ENCODE peak calls at places on chromosomes 12 and 14, in five cellular contexts. K, Q, Y, B and L are unnamed samples.

GRCh38 chr14:104774453-104775072 is 21.0 kb downstream of the AKT1 start:
- DNase-seq in K (no peak), Q (no peak), Y (no peak), B (no peak), L (no peak)

GRCh38 chr14:105209091-105209490 is 28.0 kb upstream of the NUDT14 start:
- DNase-seq in K (no peak), Q (no peak), Y (no peak), B (no peak), L (no peak)

GRCh38 chr12:25962932-25963525 is 4.5 kb downstream of the RASSF8 start:
- DNase-seq in K (no peak), Q (no peak), Y (no peak), B (no peak), L (no peak)

GRCh38 chr14:54815016-54815415 is 87.6 kb downstream of the GCH1 start:
- DNase-seq in K (no peak), Q (no peak), Y (no peak), B (peak; percentile 67), L (no peak)

GRCh38 chr12:4899361-4899760 is 10.3 kb upstream of the KCNA1 start:
- DNase-seq in K (no peak), Q (no peak), Y (no peak), B (no peak), L (no peak)

GRCh38 chr14:106802413-106803364 is 1276.3 kb downstream of the TMEM121 start:
- DNase-seq in K (no peak), Q (peak; percentile 19), Y (peak; percentile 27), B (no peak), L (no peak)

GRCh38 chr14:94079891-94080605 is 954 bp downstream of the DDX24 start:
- DNase-seq in K (no peak), Q (no peak), Y (peak; percentile 36), B (peak; percentile 53), L (no peak)

GRCh38 chr14:96252323-96253052 is 3.5 kb upstream of the BDKRB1 start:
- DNase-seq in K (peak; percentile 72), Q (no peak), Y (no peak), B (no peak), L (no peak)

GRCh38 chr14:64704743-64705405 is 650 bp downstream of the PLEKHG3 start:
- DNase-seq in K (no peak), Q (no peak), Y (no peak), B (peak; percentile 31), L (no peak)

GRCh38 chr14:54901380-54902142 is 1.1 kb downstream of the GCH1 start:
- DNase-seq in K (no peak), Q (no peak), Y (no peak), B (no peak), L (no peak)

GRCh38 chr14:76320486-76320885 is 55.5 kb upstream of the ESRRB start:
- DNase-seq in K (no peak), Q (no peak), Y (no peak), B (no peak), L (no peak)

GRCh38 chr12:12561305-12562015 is 1.2 kb downstream of the DUSP16 start:
- DNase-seq in K (no peak), Q (no peak), Y (peak; percentile 26), B (peak; percentile 56), L (no peak)

GRCh38 chr14:106657460-106657859 is 1131.1 kb downstream of the TMEM121 start:
- DNase-seq in K (no peak), Q (no peak), Y (peak; percentile 34), B (no peak), L (no peak)

GRCh38 chr12:120962487-120963054 is 15.8 kb upstream of the HNF1A start:
- DNase-seq in K (no peak), Q (no peak), Y (no peak), B (no peak), L (no peak)

GRCh38 chr14:39232554-39233415 is 930 bp upstream of the MIA2 start:
- DNase-seq in K (no peak), Q (no peak), Y (no peak), B (peak; percentile 69), L (no peak)

GRCh38 chr12:65536876-65537661 is 258.6 kb downstream of the MSRB3 start:
- DNase-seq in K (no peak), Q (peak; percentile 71), Y (no peak), B (peak; percentile 100), L (peak; percentile 92)

GRCh38 chr14:101501858-101502615 is 59.3 kb upstream of the DIO3 start:
- DNase-seq in K (no peak), Q (no peak), Y (no peak), B (no peak), L (no peak)

GRCh38 chr14:99809376-99809775 is 16.2 kb downstream of the EML1 start:
- DNase-seq in K (no peak), Q (no peak), Y (no peak), B (peak; percentile 25), L (no peak)

GRCh38 chr12:105400227-105400626 is 69.7 kb downstream of the C12orf75 start:
- DNase-seq in K (no peak), Q (no peak), Y (no peak), B (no peak), L (no peak)

GRCh38 chr12:53530920-53531319 is 23.6 kb upstream of the NPFF start:
- DNase-seq in K (no peak), Q (no peak), Y (no peak), B (peak; percentile 54), L (no peak)

GRCh38 chr12:98970950-98971349 is 325.9 kb downstream of the APAF1 start:
- DNase-seq in K (no peak), Q (no peak), Y (no peak), B (no peak), L (no peak)

GRCh38 chr14:95394981-95395737 is 75.5 kb upstream of the CLMN start:
- DNase-seq in K (no peak), Q (no peak), Y (no peak), B (no peak), L (no peak)

GRCh38 chr14:29927596-29928341 is at the start of gene PRKD1:
- DNase-seq in K (peak; percentile 71), Q (peak; percentile 12), Y (peak; percentile 34), B (peak; percentile 76), L (no peak)

GRCh38 chr12:14629832-14630688 is 62.4 kb upstream of the PLBD1 start:
- DNase-seq in K (peak; percentile 47), Q (peak; percentile 15), Y (peak; percentile 62), B (peak; percentile 56), L (peak; percentile 41)

GRCh38 chr14:92515510-92516343 is 2.1 kb downstream of the RIN3 start:
- DNase-seq in K (no peak), Q (no peak), Y (no peak), B (no peak), L (no peak)

GRCh38 chr12:26119391-26119981 is 5.4 kb downstream of the BHLHE41 start:
- DNase-seq in K (peak; percentile 15), Q (peak; percentile 32), Y (no peak), B (peak; percentile 73), L (no peak)

GRCh38 chr14:66701813-66702212 is 193.9 kb downstream of the GPHN start:
- DNase-seq in K (no peak), Q (no peak), Y (no peak), B (no peak), L (no peak)

GRCh38 chr14:76901171-76902055 is 75.2 kb downstream of the LRRC74A start:
- DNase-seq in K (no peak), Q (no peak), Y (no peak), B (peak; percentile 32), L (no peak)

GRCh38 chr12:89067436-89067835 is 284.9 kb downstream of the DUSP6 start:
- DNase-seq in K (no peak), Q (no peak), Y (no peak), B (peak; percentile 93), L (no peak)

GRCh38 chr14:105005929-105006830 is 14.7 kb downstream of the CDCA4 start:
- DNase-seq in K (no peak), Q (no peak), Y (no peak), B (no peak), L (no peak)

GRCh38 chr12:124390442-124391116 is 95.7 kb downstream of the RFLNA start:
- DNase-seq in K (no peak), Q (peak; percentile 52), Y (peak; percentile 56), B (peak; percentile 85), L (no peak)

GRCh38 chr12:42812086-42812485 is 222.5 kb upstream of the PRICKLE1 start:
- DNase-seq in K (no peak), Q (no peak), Y (no peak), B (peak; percentile 76), L (no peak)

GRCh38 chr12:452667-453210 is 7.0 kb upstream of the B4GALNT3 start:
- DNase-seq in K (peak; percentile 51), Q (no peak), Y (peak; percentile 67), B (no peak), L (no peak)

GRCh38 chr14:95206534-95206933 is 49.2 kb upstream of the DICER1 start:
- DNase-seq in K (no peak), Q (no peak), Y (no peak), B (peak; percentile 34), L (no peak)

GRCh38 chr12:63877693-63878092 is 33.2 kb downstream of the SRGAP1 start:
- DNase-seq in K (no peak), Q (no peak), Y (no peak), B (no peak), L (no peak)

GRCh38 chr12:12216349-12217017 is 50.4 kb downstream of the LRP6 start:
- DNase-seq in K (peak; percentile 12), Q (no peak), Y (no peak), B (peak; percentile 18), L (no peak)